ENCODE peak calls at places on chromosomes 6 and 20, in eight cellular contexts. Y is tibial nerve, A is Panc1, B is BJ, T is cardiac muscle cell, S is epithelial cell of proximal tubule, W is WTC11, K is RWPE1. M is an unnamed sample.

GRCh38 chr6:7813704-7814103 is 87.8 kb downstream of the BMP6 start:
- DNase-seq in Y (no peak), B (no peak), K (no peak), S (no peak), W (peak; percentile 38), T (no peak), A (no peak), M (no peak)

GRCh38 chr6:76162811-76163210 is 90.3 kb upstream of the IMPG1 start:
- DNase-seq in K (no peak), B (no peak), Y (no peak), A (no peak), T (no peak), S (no peak), W (no peak), M (no peak)

GRCh38 chr6:35962779-35963570 is 42.1 kb upstream of the SRPK1 start:
- DNase-seq in W (no peak), S (no peak), A (no peak), K (no peak), Y (no peak), T (no peak), B (no peak), M (no peak)

GRCh38 chr20:41408986-41409385 is 42.4 kb upstream of the EMILIN3 start:
- DNase-seq in K (no peak), A (no peak), W (no peak), Y (no peak), T (no peak), S (no peak), B (no peak), M (no peak)

GRCh38 chr6:46899636-46900035 is 22.1 kb downstream of the ADGRF5 start:
- DNase-seq in A (no peak), W (no peak), T (peak; percentile 13), K (no peak), B (no peak), S (no peak), Y (no peak), M (no peak)

GRCh38 chr6:106790935-106791334 is 161.6 kb downstream of the QRSL1 start:
- DNase-seq in K (no peak), S (no peak), T (no peak), A (no peak), Y (no peak), B (no peak), W (no peak), M (no peak)

GRCh38 chr6:5645903-5646302 is 360.8 kb downstream of the NRN1 start:
- DNase-seq in S (no peak), B (no peak), W (no peak), A (no peak), Y (no peak), K (no peak), T (no peak), M (no peak)

GRCh38 chr20:50251992-50252491 is 61.4 kb downstream of the CEBPB start:
- DNase-seq in K (no peak), S (no peak), T (no peak), B (peak; percentile 41), A (no peak), W (no peak), Y (no peak), M (peak; percentile 49)

GRCh38 chr6:40906759-40907158 is 132.3 kb downstream of the UNC5CL start:
- DNase-seq in Y (no peak), W (no peak), T (no peak), B (no peak), A (peak; percentile 59), S (peak; percentile 65), K (peak; percentile 90), M (no peak)

GRCh38 chr6:44676246-44676790 is 288.8 kb downstream of the CDC5L start:
- DNase-seq in B (no peak), Y (no peak), A (no peak), W (no peak), K (no peak), T (no peak), S (no peak), M (no peak)

GRCh38 chr20:41643504-41643938 is 25.3 kb upstream of the CHD6 start:
- DNase-seq in T (peak; percentile 96), B (no peak), A (no peak), S (peak; percentile 7), W (no peak), Y (no peak), K (peak; percentile 54), M (no peak)

GRCh38 chr6:37137201-37137880 is 32.6 kb upstream of the PIM1 start:
- DNase-seq in Y (no peak), T (peak; percentile 98), S (peak; percentile 95), K (peak; percentile 94), W (peak; percentile 49), A (no peak), B (peak; percentile 98), M (peak; percentile 89)

GRCh38 chr6:170371091-170371490 is 64.5 kb downstream of the FAM120B start:
- DNase-seq in T (no peak), K (no peak), A (no peak), W (no peak), Y (no peak), B (no peak), S (no peak), M (no peak)

GRCh38 chr6:98844244-98845161 is 10.1 kb downstream of the POU3F2 start:
- DNase-seq in S (no peak), Y (no peak), T (no peak), W (no peak), B (no peak), K (no peak), A (no peak), M (no peak)

GRCh38 chr20:43015566-43015965 is 174.1 kb downstream of the PTPRT start:
- DNase-seq in T (no peak), S (no peak), W (no peak), B (no peak), Y (no peak), K (no peak), A (no peak), M (no peak)

GRCh38 chr6:153625089-153625488 is 414.0 kb upstream of the OPRM1 start:
- DNase-seq in A (no peak), S (no peak), Y (peak; percentile 5), W (no peak), T (peak; percentile 87), B (peak; percentile 21), K (no peak), M (no peak)

GRCh38 chr6:73388800-73389512 is 5.7 kb upstream of the DDX43 start:
- DNase-seq in W (peak; percentile 84), S (no peak), B (peak; percentile 15), A (peak; percentile 67), K (peak; percentile 78), Y (peak; percentile 36), T (peak; percentile 72), M (peak; percentile 20)

GRCh38 chr20:64212750-64213149 is 42.8 kb upstream of the PCMTD2 start:
- DNase-seq in A (no peak), T (peak; percentile 64), S (no peak), B (no peak), Y (peak; percentile 47), K (no peak), W (no peak), M (no peak)

GRCh38 chr6:2658788-2659187 is 91.9 kb downstream of the MYLK4 start:
- DNase-seq in Y (no peak), T (peak; percentile 50), A (no peak), B (no peak), W (no peak), S (no peak), K (peak; percentile 63), M (no peak)

GRCh38 chr20:7667194-7667593 is 273.1 kb downstream of the HAO1 start:
- DNase-seq in B (no peak), Y (no peak), S (no peak), T (peak; percentile 26), K (no peak), W (no peak), A (no peak), M (no peak)

GRCh38 chr20:18172379-18172778 is 34.7 kb downstream of the KAT14 start:
- DNase-seq in Y (no peak), A (no peak), T (no peak), S (no peak), W (no peak), K (no peak), B (no peak), M (no peak)
- TF ChIP-seq CTCF in Y (no peak), A (no peak), T (no peak), S (no peak), W (no peak), K (no peak), B (no peak), M (no peak)

GRCh38 chr6:108494434-108494833 is 66.3 kb upstream of the FOXO3 start:
- DNase-seq in S (no peak), Y (no peak), W (no peak), T (no peak), A (no peak), K (no peak), B (no peak), M (no peak)

GRCh38 chr6:108501559-108501958 is 59.2 kb upstream of the FOXO3 start:
- DNase-seq in A (no peak), S (no peak), Y (no peak), T (peak; percentile 36), W (no peak), B (no peak), K (peak; percentile 13), M (no peak)

GRCh38 chr6:108492131-108492766 is 68.5 kb upstream of the FOXO3 start:
- DNase-seq in K (peak; percentile 39), T (peak; percentile 67), W (no peak), A (peak; percentile 61), Y (peak; percentile 9), B (peak; percentile 7), S (peak; percentile 10), M (peak; percentile 40)

GRCh38 chr6:108502826-108503225 is 57.9 kb upstream of the FOXO3 start:
- DNase-seq in Y (no peak), A (no peak), K (no peak), T (no peak), S (no peak), B (no peak), W (no peak), M (no peak)

GRCh38 chr6:108497883-108498282 is 62.8 kb upstream of the FOXO3 start:
- DNase-seq in Y (no peak), S (peak; percentile 1), B (no peak), W (peak; percentile 58), T (peak; percentile 70), A (peak; percentile 41), K (peak; percentile 15), M (no peak)
- TF ChIP-seq CTCF in Y (peak; percentile 17), S (peak; percentile 72), B (peak; percentile 53), W (peak; percentile 34), T (peak; percentile 68), A (peak; percentile 81), K (no peak), M (peak; percentile 53)

DNA sequence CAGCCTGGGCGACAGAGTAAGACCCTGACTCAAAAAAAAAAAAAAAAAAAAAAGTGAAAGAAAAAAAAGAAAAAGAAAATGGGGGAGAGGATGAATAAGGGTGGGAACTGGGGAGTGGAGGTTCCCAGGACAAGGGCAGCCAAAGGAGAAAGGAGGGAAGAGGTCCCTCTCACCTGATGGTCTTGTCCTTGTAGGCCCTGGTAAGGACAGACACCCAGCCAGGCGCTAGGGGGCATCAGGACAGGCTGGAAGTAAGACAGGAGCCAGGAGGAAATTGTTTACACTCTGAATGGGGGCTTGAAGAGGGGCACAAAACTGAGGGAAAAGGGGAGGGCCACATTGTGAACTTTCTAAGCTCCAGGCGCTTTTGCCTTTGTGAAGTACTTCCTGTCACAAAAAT is 2.3 kb upstream of the ALDH5A1 start:
- DNase-seq in W (peak; percentile 58), B (no peak), K (no peak), A (no peak), T (peak; percentile 29), Y (no peak), S (no peak), M (no peak)
- TF ChIP-seq CTCF in W (no peak), B (peak; percentile 41), K (no peak), A (peak; percentile 82), T (peak; percentile 52), Y (no peak), S (peak; percentile 47), M (peak; percentile 7)

GRCh38 chr6:32075781-32076494 is 33.2 kb downstream of the TNXB start:
- DNase-seq in B (no peak), S (no peak), A (no peak), Y (no peak), W (no peak), T (no peak), K (no peak), M (no peak)
- TF ChIP-seq CTCF in B (no peak), S (no peak), A (no peak), Y (no peak), W (no peak), T (no peak), K (no peak), M (no peak)

M was measured in AG09319.